ENCODE peak calls at places on chromosomes 16 and 17, in seven cellular contexts. R, L, Q, B, A, J and K are unnamed samples.
A peak's percentile ranks its signal among the peaks of the same experiment; 100 is the strongest.

GRCh38 chr17:69592692-69593350 is 178.3 kb downstream of the MAP2K6 start:
- DNase-seq in R (no peak), L (no peak), Q (peak; percentile 78), B (no peak), A (no peak), J (no peak), K (no peak)

GRCh38 chr16:85423631-85424030 is 189.5 kb upstream of the GSE1 start:
- DNase-seq in R (no peak), L (no peak), Q (no peak), B (no peak), A (no peak), J (no peak), K (no peak)

GRCh38 chr17:63024201-63024600 is 58.2 kb downstream of the TANC2 start:
- DNase-seq in R (no peak), L (no peak), Q (no peak), B (no peak), A (no peak), J (no peak), K (no peak)

GRCh38 chr17:74527081-74527480 is 4.2 kb downstream of the CD300LB start:
- DNase-seq in R (no peak), L (no peak), Q (no peak), B (no peak), A (no peak), J (no peak), K (no peak)

GRCh38 chr16:89320717-89321501 is 103.4 kb downstream of the ZNF778 start:
- DNase-seq in R (peak; percentile 71), L (peak; percentile 76), Q (peak; percentile 45), B (no peak), A (peak; percentile 39), J (no peak), K (peak; percentile 13)

GRCh38 chr16:64202571-64202970 is 919.3 kb downstream of the CDH11 start:
- DNase-seq in R (no peak), L (no peak), Q (no peak), B (no peak), A (no peak), J (no peak), K (no peak)

GRCh38 chr17:58307468-58308172 is 21.0 kb downstream of the TSPOAP1 start:
- DNase-seq in R (no peak), L (no peak), Q (no peak), B (no peak), A (no peak), J (no peak), K (no peak)

GRCh38 chr17:44354582-44355309 is 8.9 kb downstream of the FAM171A2 start:
- DNase-seq in R (no peak), L (no peak), Q (no peak), B (peak; percentile 75), A (no peak), J (no peak), K (no peak)

GRCh38 chr16:52408197-52408845 is 138.6 kb downstream of the TOX3 start:
- DNase-seq in R (peak; percentile 26), L (no peak), Q (no peak), B (no peak), A (no peak), J (no peak), K (peak; percentile 14)